ENCODE peak calls at places on chromosomes 2 and 18, in seven cellular contexts. W is sigmoid colon; R is activated effector memory CD4-positive, alpha-beta T cell treated with Interleukin-2 at 50 U/mL for 16 hours; G is foreskin fibroblast; J is cardiac fibroblast; I is GM12864; L is naive thymus-derived CD4-positive, alpha-beta T cell. Q is an unnamed sample.

GRCh38 chr2:10790228-10790973 is 22.2 kb downstream of the PDIA6 start:
- DNase-seq in J (no peak), W (no peak), R (no peak), I (peak; percentile 55), L (no peak), G (no peak), Q (no peak)

GRCh38 chr2:71700880-71701397 is 247.6 kb downstream of the DYSF start:
- DNase-seq in I (no peak), L (no peak), R (no peak), J (no peak), G (no peak), W (peak; percentile 92), Q (no peak)

GRCh38 chr2:182824759-182825143 is 41.7 kb downstream of the FRZB start:
- DNase-seq in G (no peak), L (no peak), R (no peak), W (no peak), I (no peak), J (no peak), Q (no peak)

GRCh38 chr2:109353806-109354745 is 225.1 kb downstream of the SH3RF3 start:
- DNase-seq in I (no peak), L (no peak), W (peak; percentile 26), R (no peak), J (no peak), G (no peak), Q (no peak)

GRCh38 chr2:238850096-238850495 is 2.2 kb downstream of the TWIST2 start:
- DNase-seq in G (no peak), W (no peak), L (no peak), R (no peak), J (no peak), I (no peak), Q (no peak)

GRCh38 chr2:166750624-166751023 is 137.7 kb upstream of the XIRP2 start:
- DNase-seq in I (no peak), J (no peak), L (no peak), G (no peak), R (no peak), W (no peak), Q (no peak)

GRCh38 chr2:3639653-3640052 is 18.3 kb upstream of the ALLC start:
- DNase-seq in I (no peak), G (no peak), R (no peak), W (peak; percentile 37), J (no peak), L (no peak), Q (no peak)

GRCh38 chr2:231604101-231604684 is 11.5 kb downstream of the TEX44 start:
- DNase-seq in L (no peak), R (no peak), J (no peak), W (peak; percentile 89), I (no peak), G (no peak), Q (no peak)

GRCh38 chr2:102618452-102619413 is 620 bp upstream of the SLC9A2 start:
- DNase-seq in L (no peak), G (peak; percentile 38), I (no peak), W (no peak), R (no peak), J (peak; percentile 13), Q (peak; percentile 21)

GRCh38 chr2:218895758-218896500 is 15.3 kb downstream of the WNT10A start:
- DNase-seq in I (no peak), L (no peak), J (no peak), G (no peak), W (no peak), R (no peak), Q (no peak)

GRCh38 chr2:74706741-74707140 is 52.7 kb downstream of the SEMA4F start:
- DNase-seq in W (no peak), G (no peak), J (no peak), I (no peak), R (no peak), L (no peak), Q (no peak)

GRCh38 chr18:58915006-58915799 is 50.5 kb downstream of the ZNF532 start:
- DNase-seq in R (no peak), L (no peak), J (no peak), G (no peak), I (no peak), W (no peak), Q (peak; percentile 14)

GRCh38 chr2:153391131-153391530 is 87.4 kb downstream of the RPRM start:
- DNase-seq in I (no peak), W (no peak), R (no peak), G (no peak), L (no peak), J (no peak), Q (no peak)

GRCh38 chr2:74004212-74005182 is 19.8 kb downstream of the TET3 start:
- DNase-seq in I (no peak), L (no peak), R (no peak), J (no peak), W (no peak), G (no peak), Q (no peak)

GRCh38 chr2:174663572-174663971 is 66.0 kb upstream of the WIPF1 start:
- DNase-seq in W (peak; percentile 71), J (no peak), R (no peak), G (peak; percentile 95), L (no peak), I (no peak), Q (no peak)

GRCh38 chr2:23493849-23494248 is 108.9 kb downstream of the KLHL29 start:
- DNase-seq in G (no peak), L (no peak), W (no peak), J (no peak), R (no peak), I (no peak), Q (no peak)

GRCh38 chr2:127050803-127051115 is 56.2 kb downstream of the BIN1 start:
- DNase-seq in R (no peak), G (no peak), J (no peak), I (no peak), L (no peak), W (peak; percentile 61), Q (no peak)

GRCh38 chr2:197322729-197323720 is 12.4 kb upstream of the ANKRD44 start:
- DNase-seq in J (no peak), G (no peak), L (peak; percentile 58), W (no peak), R (no peak), I (no peak), Q (no peak)

GRCh38 chr2:240440251-240440650 is 4.8 kb downstream of the GPC1 start:
- DNase-seq in L (no peak), J (no peak), I (no peak), G (no peak), R (no peak), W (no peak), Q (no peak)

GRCh38 chr2:47277187-47277586 is 122.1 kb upstream of the STPG4 start:
- DNase-seq in L (no peak), J (no peak), G (no peak), W (no peak), I (no peak), R (no peak), Q (no peak)

GRCh38 chr2:46942143-46942526 is 26.5 kb upstream of the MCFD2 start:
- DNase-seq in W (no peak), R (peak; percentile 61), J (peak; percentile 43), I (no peak), L (peak; percentile 53), G (peak; percentile 31), Q (peak; percentile 17)

GRCh38 chr2:16155351-16156145 is 215.2 kb downstream of the MYCN start:
- DNase-seq in I (no peak), R (no peak), J (no peak), W (no peak), G (no peak), L (no peak), Q (no peak)

GRCh38 chr18:55320399-55321255 is 267.4 kb downstream of the TCF4 start:
- DNase-seq in J (peak; percentile 48), R (no peak), W (no peak), I (no peak), G (peak; percentile 51), L (no peak), Q (no peak)

GRCh38 chr2:45860136-45861106 is 208.9 kb downstream of the PRKCE start:
- DNase-seq in G (peak; percentile 85), J (peak; percentile 40), L (peak; percentile 53), W (peak; percentile 92), R (no peak), I (no peak), Q (no peak)

GRCh38 chr2:217988014-217988839 is 14.6 kb downstream of the TNS1 start:
- DNase-seq in L (peak; percentile 25), G (peak; percentile 83), I (peak; percentile 3), W (peak; percentile 93), R (peak; percentile 11), J (peak; percentile 80), Q (peak; percentile 83)

GRCh38 chr2:190340369-190340768 is 3.0 kb upstream of the INPP1 start:
- DNase-seq in R (no peak), W (no peak), I (no peak), J (peak; percentile 52), G (peak; percentile 44), L (no peak), Q (no peak)

GRCh38 chr2:98552499-98553179 is 55.7 kb downstream of the COA5 start:
- DNase-seq in R (no peak), L (no peak), I (no peak), J (peak; percentile 53), W (no peak), G (peak; percentile 80), Q (no peak)

GRCh38 chr2:183868153-183868552 is 730.2 kb upstream of the ZNF804A start:
- DNase-seq in G (no peak), J (no peak), L (no peak), I (no peak), R (no peak), W (no peak), Q (no peak)

GRCh38 chr2:190698895-190699294 is 50.0 kb downstream of the NAB1 start:
- DNase-seq in G (peak; percentile 37), J (peak; percentile 37), W (no peak), I (no peak), L (no peak), R (no peak), Q (no peak)

GRCh38 chr2:10792660-10793400 is 19.8 kb downstream of the PDIA6 start:
- DNase-seq in J (no peak), L (no peak), R (no peak), G (no peak), W (no peak), I (no peak), Q (no peak)

GRCh38 chr2:71693286-71694270 is 240.2 kb downstream of the DYSF start:
- DNase-seq in G (peak; percentile 24), I (no peak), L (no peak), J (no peak), R (no peak), W (no peak), Q (no peak)

GRCh38 chr2:84424152-84424551 is 34.9 kb downstream of the SUCLG1 start:
- DNase-seq in I (no peak), J (peak; percentile 45), G (peak; percentile 45), W (no peak), L (no peak), R (no peak), Q (no peak)